ENCODE peak calls at places on chromosomes 11 and 22, in four cellular contexts. M, S, P and B are unnamed samples.
A peak's percentile ranks its signal among the peaks of the same experiment; 100 is the strongest.

GRCh38 chr11:108672113-108672512 is 7.2 kb downstream of the DDX10 start:
- DNase-seq in P (no peak), M (no peak), S (no peak), B (no peak)

GRCh38 chr11:10866893-10867331 is 9.1 kb upstream of the ZBED5 start:
- DNase-seq in S (no peak), M (no peak), P (peak; percentile 67), B (no peak)

GRCh38 chr11:12079726-12080556 is 30.4 kb upstream of the MICAL2 start:
- DNase-seq in S (peak; percentile 78), P (peak; percentile 99), M (no peak), B (no peak)

GRCh38 chr11:10087621-10088225 is 206.3 kb downstream of the SBF2 start:
- DNase-seq in M (no peak), P (no peak), S (no peak), B (no peak)

GRCh38 chr11:8015753-8016239 is 28.7 kb downstream of the EIF3F start:
- DNase-seq in S (no peak), P (no peak), M (no peak), B (no peak)

GRCh38 chr22:47218671-47219070 is 456.2 kb downstream of the TBC1D22A start:
- DNase-seq in S (no peak), P (no peak), M (no peak), B (no peak)

GRCh38 chr11:80748207-80748606 is 1307.4 kb upstream of the TENM4 start:
- DNase-seq in S (no peak), M (no peak), P (no peak), B (no peak)

GRCh38 chr22:48593551-48593950 is 1234.1 kb downstream of the BRD1 start:
- DNase-seq in S (no peak), P (no peak), M (no peak), B (no peak)

GRCh38 chr11:9089636-9090035 is 1.8 kb downstream of the SCUBE2 start:
- DNase-seq in M (no peak), S (no peak), P (no peak), B (no peak)